ENCODE peak calls at places on chromosome 13, in nine cellular contexts. Y is kidney epithelial cell, K is adrenal gland, B is suprapubic skin, V is tibial nerve, S is AG04450, X is psoas muscle, U is ascending aorta, J is fibroblast of lung. T is an unnamed sample.
A peak's percentile ranks its signal among the peaks of the same experiment; 100 is the strongest.

GRCh38 chr13:46728777-46729176 is 68.2 kb downstream of the ESD start:
- DNase-seq in K (no peak), S (no peak), B (no peak), V (no peak), X (no peak), Y (no peak), U (no peak), J (no peak), T (peak; percentile 7)

GRCh38 chr13:106349080-106349841 is 186.2 kb downstream of the EFNB2 start:
- DNase-seq in Y (peak; percentile 81), X (no peak), U (no peak), K (no peak), V (no peak), J (peak; percentile 71), S (no peak), B (no peak), T (no peak)

GRCh38 chr13:93752506-93752905 is 525.9 kb downstream of the GPC6 start:
- DNase-seq in X (no peak), U (no peak), S (no peak), B (no peak), K (no peak), J (no peak), Y (no peak), V (no peak), T (no peak)

GRCh38 chr13:76864259-76864658 is 21.9 kb downstream of the KCTD12 start:
- DNase-seq in X (no peak), K (no peak), U (no peak), S (no peak), V (no peak), Y (no peak), J (no peak), B (no peak), T (no peak)

GRCh38 chr13:40777166-40777956 is 6.4 kb upstream of the MRPS31 start:
- DNase-seq in U (no peak), Y (no peak), J (peak; percentile 43), X (no peak), K (peak; percentile 29), S (no peak), V (no peak), B (no peak), T (peak; percentile 53)

GRCh38 chr13:47241446-47241845 is 344.6 kb upstream of the HTR2A start:
- DNase-seq in X (no peak), B (no peak), K (no peak), Y (no peak), S (no peak), J (no peak), V (no peak), U (no peak), T (no peak)

GRCh38 chr13:76225815-76226489 is 589.8 kb downstream of the LMO7 start:
- DNase-seq in K (no peak), Y (no peak), X (peak; percentile 79), J (peak; percentile 40), V (no peak), B (no peak), S (peak; percentile 38), U (no peak), T (no peak)

GRCh38 chr13:97359181-97360057 is 74.5 kb upstream of the RAP2A start:
- DNase-seq in Y (peak; percentile 12), U (no peak), B (no peak), J (peak; percentile 60), V (peak; percentile 19), X (no peak), K (peak; percentile 44), S (peak; percentile 87), T (peak; percentile 39)

GRCh38 chr13:40503026-40503425 is 163.4 kb downstream of the FOXO1 start:
- DNase-seq in B (no peak), K (no peak), J (peak; percentile 32), V (no peak), U (no peak), S (no peak), Y (no peak), X (no peak), T (no peak)

DNA sequence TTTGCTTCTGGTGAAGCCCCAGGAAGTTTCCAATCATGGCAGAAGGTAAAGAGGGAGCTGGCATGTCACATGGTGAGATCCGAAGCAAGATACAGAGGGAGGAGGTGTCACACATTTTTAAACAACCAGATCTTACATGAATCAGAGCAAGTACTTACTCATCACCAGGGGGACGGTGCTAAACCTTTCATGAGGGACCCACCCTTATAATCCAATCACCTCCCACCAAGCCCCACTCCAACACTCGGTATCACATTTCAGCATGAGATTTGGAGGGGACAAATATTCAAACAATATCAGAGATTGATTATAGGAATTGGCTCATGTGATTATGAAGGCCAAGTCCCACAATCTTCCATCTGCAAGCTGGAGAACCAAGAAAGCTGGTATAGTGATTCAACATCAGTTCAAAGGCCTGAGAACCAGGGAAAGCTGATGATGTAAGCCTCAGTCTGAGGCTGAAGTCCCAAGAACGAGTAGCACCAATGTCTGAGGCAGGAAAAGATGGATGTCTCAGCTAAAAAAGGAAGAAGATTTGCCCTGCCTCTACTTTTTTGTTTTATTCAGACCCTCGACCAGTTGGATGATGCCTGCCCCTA is 58.6 kb upstream of the WDFY2 start:
- DNase-seq in B (no peak), Y (no peak), X (no peak), S (no peak), V (no peak), K (no peak), U (no peak), J (peak; percentile 57), T (no peak)
- H3K4me3 ChIP-seq in B (no peak overlapping the region), Y (no peak overlapping the region), X (no peak overlapping the region), S (no peak overlapping the region), V (no peak overlapping the region), K (no peak overlapping the region), U (no peak overlapping the region), J (no peak overlapping the region), T (no peak overlapping the region)

GRCh38 chr13:42367836-42368235 is 95.9 kb downstream of the AKAP11 start:
- DNase-seq in J (no peak), X (no peak), Y (no peak), V (no peak), U (no peak), B (no peak), K (no peak), S (no peak), T (no peak)

GRCh38 chr13:42360046-42360445 is 88.1 kb downstream of the AKAP11 start:
- DNase-seq in V (no peak), K (no peak), B (no peak), X (no peak), S (no peak), U (no peak), Y (no peak), J (no peak), T (no peak)

GRCh38 chr13:42364613-42365000 is 92.7 kb downstream of the AKAP11 start:
- DNase-seq in V (no peak), J (no peak), B (no peak), U (no peak), K (no peak), Y (no peak), S (no peak), X (no peak), T (no peak)

GRCh38 chr13:42361701-42362100 is 89.7 kb downstream of the AKAP11 start:
- DNase-seq in V (no peak), K (no peak), J (no peak), U (no peak), B (no peak), S (no peak), X (no peak), Y (no peak), T (no peak)

DNA sequence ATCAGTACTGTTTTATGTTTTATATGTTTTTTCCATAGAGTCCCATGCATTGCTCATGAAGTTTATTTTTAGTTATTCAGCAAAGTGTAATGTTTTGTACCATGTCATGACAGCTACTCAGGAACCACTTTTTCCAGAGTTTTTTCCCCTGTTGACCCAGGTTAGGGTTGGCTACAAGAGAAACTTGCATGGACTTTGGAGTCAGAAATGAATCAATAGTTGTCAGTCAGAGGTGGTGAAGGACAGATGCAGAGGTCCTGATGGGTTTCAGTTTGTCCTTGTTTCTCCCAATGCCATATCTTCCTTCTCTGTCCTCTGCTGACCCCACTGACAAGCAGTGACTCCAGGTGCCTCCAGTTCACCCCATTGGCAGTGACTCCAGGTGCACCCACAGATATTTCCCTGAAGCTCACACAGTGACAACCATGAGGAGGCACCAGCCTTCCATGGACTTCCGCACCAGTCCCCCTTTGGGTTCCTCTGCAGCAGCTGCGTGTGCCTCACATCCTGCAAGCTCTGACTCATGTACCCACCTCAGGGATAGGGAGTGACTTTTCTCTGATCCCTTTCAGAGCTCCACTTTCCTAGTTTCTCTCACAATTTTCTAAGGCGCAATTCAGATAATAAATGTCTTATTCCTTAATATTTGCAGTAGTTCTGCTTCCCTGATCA is 92.1 kb downstream of the AKAP11 start:
- DNase-seq in V (no peak), Y (peak; percentile 7), U (no peak), B (no peak), S (no peak), X (no peak), J (peak; percentile 13), K (no peak), T (no peak)
- TF ChIP-seq CTCF in V (no peak), Y (no peak), U (no peak), B (no peak), S (no peak), X (no peak), J (no peak), K (no peak), T (no peak)

GRCh38 chr13:24271231-24271610 is 38.2 kb upstream of the C1QTNF9 start:
- DNase-seq in J (no peak), K (no peak), U (no peak), Y (no peak), B (no peak), S (no peak), X (no peak), V (no peak), T (no peak)
- H3K4me3 ChIP-seq in J (peak overlapping the region; percentile 46), K (no peak overlapping the region), U (peak overlapping the region; percentile 64), Y (no peak overlapping the region), B (peak overlapping the region; percentile 44), S (peak overlapping the region; percentile 54), X (peak overlapping the region; percentile 53), V (peak overlapping the region; percentile 41), T (peak overlapping the region; percentile 68)

GRCh38 chr13:75220238-75220542 is 261.8 kb downstream of the TBC1D4 start:
- DNase-seq in X (no peak), B (no peak), J (no peak), V (no peak), K (no peak), Y (no peak), S (no peak), U (no peak), T (no peak)

GRCh38 chr13:75222031-75222430 is 259.9 kb downstream of the TBC1D4 start:
- DNase-seq in B (no peak), J (peak; percentile 54), K (no peak), Y (no peak), V (no peak), S (no peak), X (no peak), U (no peak), T (no peak)

GRCh38 chr13:75214846-75215245 is 267.1 kb downstream of the TBC1D4 start:
- DNase-seq in X (no peak), S (no peak), J (no peak), V (no peak), K (no peak), B (no peak), Y (no peak), U (no peak), T (no peak)

GRCh38 chr13:75219479-75220237 is 262.3 kb downstream of the TBC1D4 start:
- DNase-seq in B (peak; percentile 91), Y (no peak), U (peak; percentile 83), J (peak; percentile 59), X (peak; percentile 87), V (peak; percentile 69), K (peak; percentile 69), S (peak; percentile 27), T (peak; percentile 19)

DNA sequence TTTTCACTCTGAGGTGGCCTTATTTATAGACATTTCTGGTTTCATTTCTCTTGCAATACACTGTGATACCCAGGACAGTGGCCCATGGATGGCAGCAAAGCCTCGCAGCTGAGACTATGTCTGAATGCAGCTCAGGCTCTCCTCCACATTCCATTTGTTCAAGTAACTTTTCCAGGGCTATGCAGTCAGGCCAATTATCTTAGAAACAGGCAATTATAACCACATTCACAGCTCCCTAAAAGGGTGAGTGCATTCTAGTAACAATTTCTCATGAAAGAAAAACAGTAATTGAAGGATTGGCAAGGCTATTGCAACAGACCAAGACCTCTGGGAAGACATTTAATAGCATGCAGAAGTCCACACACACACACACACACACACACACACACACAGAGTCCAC is 264.0 kb downstream of the TBC1D4 start:
- DNase-seq in K (no peak), J (peak; percentile 79), X (no peak), U (no peak), S (no peak), V (no peak), B (no peak), Y (peak; percentile 56), T (no peak)
- TF ChIP-seq CTCF in K (no peak), J (no peak), X (no peak), U (no peak), S (no peak), V (no peak), B (no peak), Y (peak; percentile 1), T (no peak)